ENCODE peak calls at places on chromosomes 5 and 9, in ten cellular contexts. One of them, this sample, is unnamed. For H3K4me1 and H3K9me3, the result is how much of the 10 kb centered on the place peaks cover.

GRCh38 chr9:86978986-86979385 is 31.7 kb upstream of the GAS1 start:
- DNase-seq in heart left ventricle: no peak
- DNase-seq in transverse colon: no peak
- DNase-seq in pancreas: no peak
- DNase-seq in lung: no peak
- DNase-seq in GM23248: no peak
- DNase-seq in H1: no peak
- DNase-seq in psoas muscle: no peak
- DNase-seq in SJSA1: no peak
- DNase-seq in Karpas-422: no peak
- DNase-seq in this sample: no peak

GRCh38 chr9:37511006-37511714 is 25.4 kb downstream of the POLR1E start:
- DNase-seq in heart left ventricle: no peak
- DNase-seq in transverse colon: no peak
- DNase-seq in pancreas: no peak
- DNase-seq in lung: no peak
- DNase-seq in GM23248: peak
- DNase-seq in H1: peak
- DNase-seq in psoas muscle: no peak
- DNase-seq in SJSA1: no peak
- DNase-seq in Karpas-422: peak
- DNase-seq in this sample: no peak

GRCh38 chr9:34158362-34158869 is 20.4 kb upstream of the UBAP1 start:
- DNase-seq in heart left ventricle: no peak
- DNase-seq in transverse colon: peak
- DNase-seq in pancreas: no peak
- DNase-seq in lung: peak
- DNase-seq in GM23248: peak
- DNase-seq in H1: no peak
- DNase-seq in psoas muscle: no peak
- DNase-seq in SJSA1: peak
- DNase-seq in Karpas-422: no peak
- DNase-seq in this sample: no peak

GRCh38 chr5:158899792-158900191 is 199.9 kb downstream of the EBF1 start:
- DNase-seq in heart left ventricle: peak
- DNase-seq in transverse colon: no peak
- DNase-seq in pancreas: no peak
- DNase-seq in lung: peak
- DNase-seq in GM23248: peak
- DNase-seq in H1: no peak
- DNase-seq in psoas muscle: peak
- DNase-seq in SJSA1: peak
- DNase-seq in Karpas-422: no peak
- DNase-seq in this sample: no peak

GRCh38 chr5:107698286-107698685 is 27.5 kb upstream of the EFNA5 start:
- DNase-seq in heart left ventricle: no peak
- DNase-seq in transverse colon: no peak
- DNase-seq in pancreas: no peak
- DNase-seq in lung: no peak
- DNase-seq in GM23248: peak
- DNase-seq in H1: no peak
- DNase-seq in psoas muscle: no peak
- DNase-seq in SJSA1: no peak
- DNase-seq in Karpas-422: no peak
- DNase-seq in this sample: no peak

GRCh38 chr9:10232352-10232930 is 380.4 kb downstream of the PTPRD start:
- DNase-seq in heart left ventricle: no peak
- DNase-seq in transverse colon: no peak
- DNase-seq in pancreas: no peak
- DNase-seq in lung: no peak
- DNase-seq in GM23248: peak
- DNase-seq in H1: no peak
- DNase-seq in psoas muscle: no peak
- DNase-seq in SJSA1: no peak
- DNase-seq in Karpas-422: no peak
- DNase-seq in this sample: no peak

GRCh38 chr9:101977614-101978210 is 239.3 kb upstream of the GRIN3A start:
- DNase-seq in heart left ventricle: no peak
- DNase-seq in transverse colon: no peak
- DNase-seq in pancreas: no peak
- DNase-seq in lung: no peak
- DNase-seq in GM23248: peak
- DNase-seq in H1: no peak
- DNase-seq in psoas muscle: no peak
- DNase-seq in SJSA1: no peak
- DNase-seq in Karpas-422: peak
- DNase-seq in this sample: no peak

GRCh38 chr5:58444805-58445204 is 15.1 kb downstream of the PLK2 start:
- DNase-seq in heart left ventricle: no peak
- DNase-seq in transverse colon: no peak
- DNase-seq in pancreas: no peak
- DNase-seq in lung: no peak
- DNase-seq in GM23248: no peak
- DNase-seq in H1: no peak
- DNase-seq in psoas muscle: no peak
- DNase-seq in SJSA1: no peak
- DNase-seq in Karpas-422: no peak
- DNase-seq in this sample: no peak

GRCh38 chr5:56011835-56012234 is 17.1 kb upstream of the IL6ST start:
- DNase-seq in heart left ventricle: no peak
- DNase-seq in transverse colon: no peak
- DNase-seq in pancreas: no peak
- DNase-seq in lung: no peak
- DNase-seq in GM23248: peak
- DNase-seq in H1: no peak
- DNase-seq in psoas muscle: no peak
- DNase-seq in SJSA1: peak
- DNase-seq in Karpas-422: no peak
- DNase-seq in this sample: no peak

GRCh38 chr5:169650701-169651331 is 13.7 kb downstream of the DOCK2 start:
- DNase-seq in heart left ventricle: no peak
- DNase-seq in transverse colon: no peak
- DNase-seq in pancreas: no peak
- DNase-seq in lung: no peak
- DNase-seq in GM23248: peak
- DNase-seq in H1: no peak
- DNase-seq in psoas muscle: no peak
- DNase-seq in SJSA1: no peak
- DNase-seq in Karpas-422: peak
- DNase-seq in this sample: no peak

GRCh38 chr9:21591221-21592062 is 109.3 kb upstream of the IFNE start:
- DNase-seq in heart left ventricle: peak
- DNase-seq in transverse colon: peak
- DNase-seq in pancreas: no peak
- DNase-seq in lung: peak
- DNase-seq in GM23248: peak
- DNase-seq in H1: no peak
- DNase-seq in psoas muscle: peak
- DNase-seq in SJSA1: peak
- DNase-seq in Karpas-422: no peak
- DNase-seq in this sample: no peak

DNA sequence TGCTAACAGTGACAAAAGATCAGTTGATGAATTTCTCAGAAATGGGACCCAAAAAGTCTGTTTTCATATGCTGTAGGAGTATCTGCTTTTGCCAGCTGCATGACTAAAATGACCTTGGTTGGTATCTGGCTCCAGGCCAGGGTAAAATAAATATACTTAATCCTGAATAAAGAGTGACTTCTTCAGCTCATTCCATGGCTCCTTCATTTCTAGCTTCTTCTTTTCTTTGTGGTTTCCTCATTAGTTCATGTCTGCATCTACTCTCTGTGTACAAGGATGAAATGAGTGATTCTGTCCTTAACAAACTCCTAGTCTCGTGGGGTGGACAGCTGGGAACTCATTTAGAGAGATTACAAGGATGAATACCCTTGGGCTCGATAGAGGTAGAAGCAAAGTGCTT is 36.0 kb downstream of the RCL1 start:
- DNase-seq in heart left ventricle: no peak
- DNase-seq in transverse colon: no peak
- DNase-seq in pancreas: no peak
- DNase-seq in lung: no peak
- DNase-seq in GM23248: peak
- DNase-seq in H1: no peak
- DNase-seq in psoas muscle: no peak
- DNase-seq in SJSA1: no peak
- DNase-seq in Karpas-422: no peak
- DNase-seq in this sample: no peak
- H3K4me1 ChIP-seq in heart left ventricle: under half
- H3K4me1 ChIP-seq in transverse colon: under half
- H3K4me1 ChIP-seq in pancreas: under half
- H3K4me1 ChIP-seq in lung: under half
- H3K4me1 ChIP-seq in GM23248: under half
- H3K4me1 ChIP-seq in H1: under half
- H3K4me1 ChIP-seq in psoas muscle: half or more
- H3K4me1 ChIP-seq in SJSA1: under half
- H3K4me1 ChIP-seq in Karpas-422: under half
- H3K4me1 ChIP-seq in this sample: under half

GRCh38 chr5:126414874-126415502 is 8.2 kb upstream of the GRAMD2B start:
- DNase-seq in heart left ventricle: peak
- DNase-seq in transverse colon: no peak
- DNase-seq in pancreas: no peak
- DNase-seq in lung: no peak
- DNase-seq in GM23248: peak
- DNase-seq in H1: no peak
- DNase-seq in psoas muscle: no peak
- DNase-seq in SJSA1: no peak
- DNase-seq in Karpas-422: no peak
- DNase-seq in this sample: no peak

GRCh38 chr5:126417178-126417577 is 6.0 kb upstream of the GRAMD2B start:
- DNase-seq in heart left ventricle: no peak
- DNase-seq in transverse colon: no peak
- DNase-seq in pancreas: no peak
- DNase-seq in lung: no peak
- DNase-seq in GM23248: no peak
- DNase-seq in H1: no peak
- DNase-seq in psoas muscle: no peak
- DNase-seq in SJSA1: no peak
- DNase-seq in Karpas-422: no peak
- DNase-seq in this sample: no peak

GRCh38 chr5:126419102-126419501 is 4.1 kb upstream of the GRAMD2B start:
- DNase-seq in heart left ventricle: no peak
- DNase-seq in transverse colon: no peak
- DNase-seq in pancreas: no peak
- DNase-seq in lung: no peak
- DNase-seq in GM23248: no peak
- DNase-seq in H1: no peak
- DNase-seq in psoas muscle: no peak
- DNase-seq in SJSA1: no peak
- DNase-seq in Karpas-422: no peak
- DNase-seq in this sample: no peak

GRCh38 chr5:126415789-126416188 is 7.4 kb upstream of the GRAMD2B start:
- DNase-seq in heart left ventricle: no peak
- DNase-seq in transverse colon: no peak
- DNase-seq in pancreas: no peak
- DNase-seq in lung: no peak
- DNase-seq in GM23248: no peak
- DNase-seq in H1: no peak
- DNase-seq in psoas muscle: no peak
- DNase-seq in SJSA1: no peak
- DNase-seq in Karpas-422: no peak
- DNase-seq in this sample: no peak

GRCh38 chr5:126416266-126416925 is 6.8 kb upstream of the GRAMD2B start:
- DNase-seq in heart left ventricle: no peak
- DNase-seq in transverse colon: no peak
- DNase-seq in pancreas: no peak
- DNase-seq in lung: no peak
- DNase-seq in GM23248: no peak
- DNase-seq in H1: no peak
- DNase-seq in psoas muscle: no peak
- DNase-seq in SJSA1: no peak
- DNase-seq in Karpas-422: no peak
- DNase-seq in this sample: no peak
- H3K27ac ChIP-seq in heart left ventricle: peak
- H3K27ac ChIP-seq in transverse colon: peak
- H3K27ac ChIP-seq in pancreas: no peak
- H3K27ac ChIP-seq in lung: no peak
- H3K27ac ChIP-seq in GM23248: no peak
- H3K27ac ChIP-seq in H1: no peak
- H3K27ac ChIP-seq in psoas muscle: no peak
- H3K27ac ChIP-seq in SJSA1: no peak
- H3K27ac ChIP-seq in Karpas-422: no peak
- H3K27ac ChIP-seq in this sample: no peak

GRCh38 chr5:141412853-141413539 is at the start of gene PCDHGA10:
- DNase-seq in heart left ventricle: no peak
- DNase-seq in transverse colon: peak
- DNase-seq in pancreas: no peak
- DNase-seq in lung: no peak
- DNase-seq in GM23248: peak
- DNase-seq in H1: peak
- DNase-seq in psoas muscle: peak
- DNase-seq in SJSA1: no peak
- DNase-seq in Karpas-422: peak
- DNase-seq in this sample: peak
- H3K9me3 ChIP-seq in heart left ventricle: under half
- H3K9me3 ChIP-seq in transverse colon: half or more
- H3K9me3 ChIP-seq in pancreas: under half
- H3K9me3 ChIP-seq in lung: under half
- H3K9me3 ChIP-seq in GM23248: under half
- H3K9me3 ChIP-seq in H1: under half
- H3K9me3 ChIP-seq in psoas muscle: under half
- H3K9me3 ChIP-seq in SJSA1: under half
- H3K9me3 ChIP-seq in Karpas-422: under half
- H3K9me3 ChIP-seq in this sample: under half

GRCh38 chr5:149485655-149486615 is 65.3 kb downstream of the CSNK1A1 start:
- DNase-seq in heart left ventricle: peak
- DNase-seq in transverse colon: peak
- DNase-seq in pancreas: peak
- DNase-seq in lung: peak
- DNase-seq in GM23248: peak
- DNase-seq in H1: no peak
- DNase-seq in psoas muscle: peak
- DNase-seq in SJSA1: peak
- DNase-seq in Karpas-422: no peak
- DNase-seq in this sample: no peak

GRCh38 chr5:149488645-149489306 is 62.5 kb downstream of the CSNK1A1 start:
- DNase-seq in heart left ventricle: no peak
- DNase-seq in transverse colon: peak
- DNase-seq in pancreas: no peak
- DNase-seq in lung: peak
- DNase-seq in GM23248: peak
- DNase-seq in H1: peak
- DNase-seq in psoas muscle: no peak
- DNase-seq in SJSA1: no peak
- DNase-seq in Karpas-422: no peak
- DNase-seq in this sample: no peak

GRCh38 chr5:149486726-149487635 is 64.3 kb downstream of the CSNK1A1 start:
- DNase-seq in heart left ventricle: no peak
- DNase-seq in transverse colon: no peak
- DNase-seq in pancreas: no peak
- DNase-seq in lung: no peak
- DNase-seq in GM23248: peak
- DNase-seq in H1: peak
- DNase-seq in psoas muscle: no peak
- DNase-seq in SJSA1: no peak
- DNase-seq in Karpas-422: no peak
- DNase-seq in this sample: no peak

GRCh38 chr5:149489605-149490037 is 61.6 kb downstream of the CSNK1A1 start:
- DNase-seq in heart left ventricle: peak
- DNase-seq in transverse colon: no peak
- DNase-seq in pancreas: no peak
- DNase-seq in lung: no peak
- DNase-seq in GM23248: peak
- DNase-seq in H1: peak
- DNase-seq in psoas muscle: no peak
- DNase-seq in SJSA1: no peak
- DNase-seq in Karpas-422: no peak
- DNase-seq in this sample: no peak

GRCh38 chr5:149487672-149488071 is 63.6 kb downstream of the CSNK1A1 start:
- DNase-seq in heart left ventricle: no peak
- DNase-seq in transverse colon: no peak
- DNase-seq in pancreas: no peak
- DNase-seq in lung: no peak
- DNase-seq in GM23248: no peak
- DNase-seq in H1: peak
- DNase-seq in psoas muscle: no peak
- DNase-seq in SJSA1: no peak
- DNase-seq in Karpas-422: no peak
- DNase-seq in this sample: no peak
- H3K4me1 ChIP-seq in heart left ventricle: under half
- H3K4me1 ChIP-seq in transverse colon: half or more
- H3K4me1 ChIP-seq in pancreas: under half
- H3K4me1 ChIP-seq in lung: under half
- H3K4me1 ChIP-seq in GM23248: half or more
- H3K4me1 ChIP-seq in H1: under half
- H3K4me1 ChIP-seq in psoas muscle: half or more
- H3K4me1 ChIP-seq in SJSA1: half or more
- H3K4me1 ChIP-seq in Karpas-422: under half
- H3K4me1 ChIP-seq in this sample: under half